ENCODE peak calls at places on chromosomes 7 and 10, in six cellular contexts. A is GM04504; D is WERI-Rb-1; X is nephron progenitor cell; O is EL; V is activated CD8-positive, alpha-beta memory T cell treated with anti-CD3 and anti-CD28 coated beads for 4 hours. F is an unnamed sample.

GRCh38 chr10:126521354-126521753 is 133.1 kb upstream of the ADAM12 start:
- DNase-seq in O (no peak), X (no peak), A (no peak), V (no peak), D (no peak), F (peak; percentile 93)

GRCh38 chr10:17783751-17784150 is 25.4 kb upstream of the MRC1 start:
- DNase-seq in O (no peak), A (no peak), X (no peak), V (no peak), D (no peak), F (no peak)

GRCh38 chr7:47648301-47648900 is 66.5 kb upstream of the TNS3 start:
- DNase-seq in X (no peak), D (no peak), O (no peak), A (no peak), V (no peak), F (peak; percentile 91)

GRCh38 chr7:27235387-27236052 is 7.1 kb upstream of the EVX1 start:
- DNase-seq in V (no peak), D (peak; percentile 60), A (no peak), O (peak; percentile 61), X (peak; percentile 83), F (peak; percentile 56)

GRCh38 chr10:78764436-78764835 is 304.3 kb upstream of the ZMIZ1 start:
- DNase-seq in O (no peak), A (no peak), D (no peak), X (no peak), V (no peak), F (no peak)

GRCh38 chr7:140645166-140645565 is 4.6 kb upstream of the DENND2A start:
- DNase-seq in V (no peak), X (no peak), O (no peak), D (peak; percentile 44), A (no peak), F (peak; percentile 34)

GRCh38 chr7:6235029-6235627 is 37.3 kb downstream of the CYTH3 start:
- DNase-seq in X (no peak), A (no peak), V (no peak), D (no peak), O (no peak), F (no peak)

GRCh38 chr7:33495207-33495606 is 365.8 kb downstream of the BBS9 start:
- DNase-seq in V (no peak), A (peak; percentile 32), O (peak; percentile 63), X (no peak), D (no peak), F (peak; percentile 46)

GRCh38 chr10:17386616-17387075 is 67.7 kb downstream of the ST8SIA6 start:
- DNase-seq in X (no peak), D (no peak), A (no peak), V (no peak), O (no peak), F (no peak)

GRCh38 chr10:100007239-100008141 is 2.3 kb downstream of the DNMBP start:
- DNase-seq in O (peak; percentile 14), A (no peak), X (no peak), D (peak; percentile 11), V (no peak), F (peak; percentile 20)

GRCh38 chr10:90347239-90347638 is 510.6 kb downstream of the HTR7 start:
- DNase-seq in D (no peak), V (no peak), X (no peak), A (no peak), O (no peak), F (peak; percentile 9)

GRCh38 chr7:151148319-151149259 is 18.9 kb downstream of the GBX1 start:
- DNase-seq in A (no peak), X (no peak), V (no peak), D (no peak), O (no peak), F (no peak)

GRCh38 chr10:96833220-96834001 is 1.3 kb downstream of the LCOR start:
- DNase-seq in O (peak; percentile 43), X (no peak), A (no peak), D (peak; percentile 65), V (no peak), F (peak; percentile 46)

GRCh38 chr7:20447021-20447420 is 116.3 kb downstream of the ITGB8 start:
- DNase-seq in A (no peak), X (no peak), O (no peak), V (no peak), D (no peak), F (no peak)

GRCh38 chr10:132516771-132517725 is 20.5 kb upstream of the INPP5A start:
- DNase-seq in D (peak; percentile 69), O (peak; percentile 99), X (peak; percentile 78), V (no peak), A (peak; percentile 97), F (peak; percentile 97)

GRCh38 chr7:130814753-130815152 is 80.7 kb upstream of the KLF14 start:
- DNase-seq in D (no peak), V (no peak), X (no peak), A (peak; percentile 22), O (peak; percentile 50), F (peak; percentile 63)

GRCh38 chr7:363626-364025 is 73.7 kb downstream of the FOXL3 start:
- DNase-seq in D (no peak), A (no peak), X (peak; percentile 1), O (no peak), V (no peak), F (no peak)

GRCh38 chr10:28332699-28333098 is 29.8 kb upstream of the MPP7 start:
- DNase-seq in D (no peak), X (no peak), V (no peak), A (no peak), O (no peak), F (no peak)

GRCh38 chr7:98418636-98419315 is 17.9 kb upstream of the BAIAP2L1 start:
- DNase-seq in D (no peak), X (no peak), O (peak; percentile 97), A (peak; percentile 87), V (peak; percentile 3), F (peak; percentile 98)

F was measured in M059J.